ENCODE peak calls at places on chromosome 6, in eight cellular contexts. S is right lobe of liver, G is tibial nerve, L is lower leg skin, V is SK-N-SH, N is brain microvascular endothelial cell, K is esophagus squamous epithelium, M is fibroblast of pulmonary artery. P is an unnamed sample.

GRCh38 chr6:11918021-11918738 is 93.9 kb upstream of the HIVEP1 start:
- DNase-seq in S (no peak), G (no peak), L (no peak), V (peak), N (peak), K (no peak), M (peak), P (peak)

GRCh38 chr6:24940311-24940917 is 4.7 kb upstream of the RIPOR2 start:
- DNase-seq in S (no peak), G (no peak), L (no peak), V (no peak), N (no peak), K (no peak), M (no peak), P (no peak)

GRCh38 chr6:90233994-90234393 is 62.6 kb downstream of the BACH2 start:
- DNase-seq in S (no peak), G (no peak), L (no peak), V (no peak), N (no peak), K (no peak), M (no peak), P (no peak)

GRCh38 chr6:3471711-3472110 is 14.9 kb upstream of the SLC22A23 start:
- DNase-seq in S (no peak), G (no peak), L (no peak), V (no peak), N (no peak), K (no peak), M (no peak), P (peak)

GRCh38 chr6:29230666-29231065 is 60.0 kb downstream of the OR2J2 start:
- DNase-seq in S (no peak), G (no peak), L (no peak), V (no peak), N (no peak), K (no peak), M (no peak), P (no peak)

GRCh38 chr6:105748737-105749161 is 337.4 kb upstream of the PRDM1 start:
- DNase-seq in S (no peak), G (no peak), L (no peak), V (no peak), N (peak), K (no peak), M (peak), P (peak)

GRCh38 chr6:15793288-15793687 is 130.5 kb upstream of the DTNBP1 start:
- DNase-seq in S (no peak), G (no peak), L (no peak), V (no peak), N (peak), K (no peak), M (peak), P (peak)

GRCh38 chr6:46325561-46326525 is 155.1 kb upstream of the ENPP5 start:
- DNase-seq in S (no peak), G (no peak), L (no peak), V (no peak), N (peak), K (no peak), M (peak), P (peak)

GRCh38 chr6:43086022-43086658 is 10.0 kb downstream of the PTK7 start:
- DNase-seq in S (no peak), G (no peak), L (no peak), V (no peak), N (no peak), K (no peak), M (no peak), P (no peak)

GRCh38 chr6:135944120-135944519 is 92.6 kb downstream of the PDE7B start:
- DNase-seq in S (no peak), G (no peak), L (no peak), V (no peak), N (no peak), K (no peak), M (no peak), P (no peak)

GRCh38 chr6:2245954-2246863 is 804 bp upstream of the GMDS start:
- DNase-seq in S (peak), G (peak), L (peak), V (peak), N (peak), K (peak), M (peak), P (peak)

GRCh38 chr6:12801141-12801540 is 84.6 kb downstream of the PHACTR1 start:
- DNase-seq in S (no peak), G (no peak), L (no peak), V (no peak), N (no peak), K (no peak), M (peak), P (peak)

GRCh38 chr6:137123078-137123477 is 50.4 kb downstream of the IL22RA2 start:
- DNase-seq in S (no peak), G (no peak), L (no peak), V (no peak), N (no peak), K (no peak), M (no peak), P (no peak)

GRCh38 chr6:13470240-13471140 is 16.9 kb downstream of the GFOD1 start:
- DNase-seq in S (no peak), G (no peak), L (no peak), V (peak), N (no peak), K (no peak), M (no peak), P (no peak)

GRCh38 chr6:131257104-131257503 is 121.8 kb downstream of the AKAP7 start:
- DNase-seq in S (no peak), G (no peak), L (no peak), V (no peak), N (no peak), K (no peak), M (no peak), P (no peak)

GRCh38 chr6:76984572-76984971 is 478.7 kb downstream of the HTR1B start:
- DNase-seq in S (no peak), G (no peak), L (no peak), V (no peak), N (no peak), K (no peak), M (no peak), P (no peak)

GRCh38 chr6:119278625-119279024 is 70.9 kb downstream of the MAN1A1 start:
- DNase-seq in S (no peak), G (no peak), L (no peak), V (no peak), N (no peak), K (no peak), M (no peak), P (no peak)

GRCh38 chr6:160259585-160259984 is 964 bp upstream of the SLC22A2 start:
- DNase-seq in S (no peak), G (no peak), L (no peak), V (no peak), N (no peak), K (no peak), M (no peak), P (no peak)

GRCh38 chr6:160974304-160974771 is 17.2 kb upstream of the MAP3K4 start:
- DNase-seq in S (no peak), G (peak), L (peak), V (no peak), N (peak), K (no peak), M (peak), P (peak)

GRCh38 chr6:99905209-99906106 is 88.6 kb downstream of the MCHR2 start:
- DNase-seq in S (no peak), G (no peak), L (no peak), V (peak), N (peak), K (no peak), M (peak), P (peak)

GRCh38 chr6:52389626-52390360 is 27.8 kb downstream of the PAQR8 start:
- DNase-seq in S (peak), G (no peak), L (no peak), V (peak), N (peak), K (no peak), M (peak), P (peak)

GRCh38 chr6:26611599-26611998 is 14.8 kb downstream of the ABT1 start:
- DNase-seq in S (no peak), G (no peak), L (no peak), V (no peak), N (no peak), K (no peak), M (no peak), P (no peak)

GRCh38 chr6:26199057-26199772 is 112.0 kb downstream of the HFE start:
- DNase-seq in S (peak), G (peak), L (peak), V (peak), N (peak), K (no peak), M (peak), P (peak)

GRCh38 chr6:72560721-72561593 is 60.9 kb upstream of the KCNQ5 start:
- DNase-seq in S (no peak), G (no peak), L (no peak), V (peak), N (peak), K (no peak), M (peak), P (peak)

GRCh38 chr6:15443119-15443518 is 197.2 kb downstream of the JARID2 start:
- DNase-seq in S (no peak), G (no peak), L (no peak), V (no peak), N (peak), K (no peak), M (peak), P (peak)

GRCh38 chr6:164854526-164854925 is 454.9 kb downstream of the C6orf118 start:
- DNase-seq in S (no peak), G (no peak), L (no peak), V (no peak), N (no peak), K (no peak), M (no peak), P (no peak)

GRCh38 chr6:38180586-38180985 is 361.1 kb downstream of the ZFAND3 start:
- DNase-seq in S (no peak), G (no peak), L (no peak), V (no peak), N (no peak), K (no peak), M (no peak), P (no peak)

GRCh38 chr6:125835221-125835744 is 44.5 kb downstream of the NCOA7 start:
- DNase-seq in S (no peak), G (no peak), L (no peak), V (no peak), N (peak), K (no peak), M (peak), P (peak)

GRCh38 chr6:52417675-52418111 is 2.4 kb upstream of the EFHC1 start:
- DNase-seq in S (no peak), G (no peak), L (no peak), V (no peak), N (peak), K (no peak), M (peak), P (peak)

GRCh38 chr6:136371951-136372350 is 82.3 kb upstream of the BCLAF1 start:
- DNase-seq in S (no peak), G (no peak), L (no peak), V (no peak), N (no peak), K (no peak), M (peak), P (no peak)

GRCh38 chr6:135372758-135373157 is 124.8 kb downstream of the AHI1 start:
- DNase-seq in S (no peak), G (no peak), L (no peak), V (no peak), N (peak), K (no peak), M (no peak), P (peak)

GRCh38 chr6:139680819-139681218 is 306.4 kb upstream of the CITED2 start:
- DNase-seq in S (no peak), G (no peak), L (no peak), V (no peak), N (no peak), K (no peak), M (no peak), P (no peak)

GRCh38 chr6:10177703-10178102 is 237.2 kb downstream of the TFAP2A start:
- DNase-seq in S (no peak), G (no peak), L (no peak), V (no peak), N (no peak), K (no peak), M (no peak), P (peak)

GRCh38 chr6:80610821-80611220 is 504.4 kb downstream of the BCKDHB start:
- DNase-seq in S (no peak), G (no peak), L (no peak), V (no peak), N (peak), K (no peak), M (peak), P (peak)

DNA sequence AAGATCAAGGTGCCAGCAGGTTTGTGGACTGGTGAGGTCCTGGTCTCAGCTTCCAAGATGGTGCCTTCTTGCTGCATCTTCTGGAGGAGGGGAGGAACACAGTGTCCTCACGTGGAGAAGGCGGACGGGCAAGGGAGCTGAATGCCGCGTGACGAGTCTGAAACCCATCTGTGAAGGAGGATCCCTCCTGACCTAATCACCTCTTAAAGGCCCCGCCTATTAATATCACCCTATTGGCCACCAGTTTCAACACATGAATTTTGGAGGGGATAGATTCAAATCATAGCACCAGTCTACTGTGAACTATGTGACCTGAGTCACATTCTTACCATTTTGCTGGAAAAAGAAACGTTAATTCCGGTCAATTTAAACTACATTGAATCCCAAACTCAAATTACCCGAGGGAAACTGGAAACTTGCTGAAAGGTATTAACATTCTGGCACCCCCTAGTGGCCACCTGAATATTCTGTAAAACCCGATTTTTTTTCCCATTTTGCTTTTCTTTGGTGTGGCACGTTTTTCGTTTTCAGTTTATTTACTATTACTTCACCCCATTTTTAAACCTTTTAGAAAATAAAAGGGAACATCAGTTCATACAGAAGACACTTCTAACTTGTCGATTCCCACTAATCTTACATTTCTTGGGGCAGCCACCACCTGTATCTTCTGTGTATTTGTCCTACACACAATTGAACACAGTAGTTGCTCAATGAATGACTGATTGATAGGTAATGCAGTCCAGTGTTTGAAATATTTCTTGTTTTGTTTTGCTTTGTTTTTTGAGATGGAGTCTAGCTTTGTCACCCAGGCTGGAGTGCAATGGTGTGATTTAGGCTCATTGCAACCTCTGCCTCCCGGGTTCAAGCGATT is 17.9 kb upstream of the CCDC170 start:
- DNase-seq in S (no peak), G (peak), L (peak), V (peak), N (peak), K (no peak), M (peak), P (peak)
- H3K4me3 ChIP-seq in S (no peak), G (no peak), L (no peak), V (peak), N (no peak), K (peak), M (no peak), P (no peak)

DNA sequence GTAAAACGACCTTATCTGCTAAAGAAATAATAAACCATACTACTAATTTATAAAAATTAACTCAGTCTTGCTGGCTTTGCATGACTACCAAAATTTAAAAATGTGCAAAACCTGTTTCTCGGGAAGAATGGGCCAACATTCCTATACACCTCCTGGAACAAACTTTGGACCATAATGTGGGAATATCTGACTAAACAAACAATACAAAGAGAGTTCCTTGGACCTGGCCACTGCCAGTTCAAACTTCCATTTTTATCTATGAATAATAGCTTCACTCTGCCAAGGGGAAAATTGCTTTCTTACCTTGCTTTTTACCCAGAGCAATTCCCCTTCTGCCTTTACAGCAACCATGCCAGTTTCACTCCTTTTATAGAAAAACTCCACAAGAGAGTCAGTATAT is 38.7 kb upstream of the POU5F1 start:
- DNase-seq in S (no peak), G (no peak), L (no peak), V (no peak), N (no peak), K (no peak), M (no peak), P (no peak)
- TF ChIP-seq CTCF in S (no peak), G (no peak), L (no peak), V (no peak), N (no peak), K (no peak), M (no peak), P (no peak)

GRCh38 chr6:112118034-112118433 is 30.6 kb downstream of the FAM229B start:
- DNase-seq in S (no peak), G (no peak), L (no peak), V (no peak), N (no peak), K (no peak), M (no peak), P (no peak)
- H3K4me3 ChIP-seq in S (no peak), G (no peak), L (no peak), V (no peak), N (no peak), K (no peak), M (no peak), P (no peak)

DNA sequence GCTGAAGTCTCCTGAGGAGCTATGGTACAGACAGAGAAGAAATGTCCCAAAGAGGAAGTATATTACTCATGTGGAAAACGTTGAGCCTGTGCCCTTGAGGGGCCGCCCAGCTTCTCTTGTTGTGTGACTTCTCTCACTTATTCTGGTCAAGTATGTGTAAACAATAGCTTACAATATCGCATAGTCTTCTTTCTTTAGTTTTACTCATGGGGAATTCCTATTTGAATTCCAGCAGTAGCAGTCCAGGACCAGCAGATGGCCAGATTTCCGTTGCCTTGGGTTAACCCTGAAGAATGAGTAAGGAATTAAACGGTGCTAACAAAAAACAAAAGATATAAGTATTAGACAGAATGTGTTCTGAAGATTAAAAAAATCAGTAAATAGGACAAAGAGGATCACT is 522.0 kb upstream of the GJE1 start:
- DNase-seq in S (no peak), G (no peak), L (no peak), V (no peak), N (peak), K (no peak), M (peak), P (peak)
- TF ChIP-seq CTCF in S (no peak), G (no peak), L (no peak), V (peak), N (peak), K (no peak), M (peak), P (peak)